ENCODE peak calls at places on chromosomes 16 and 17, in nine cellular contexts. O is effector memory CD4-positive, alpha-beta T cell; G is kidney epithelial cell; N is NCI-H460; C is glomerular endothelial cell; L is HCT116; B is cerebellum; Y is occipital lobe; D is CD8-positive, alpha-beta T cell. W is an unnamed sample.

GRCh38 chr16:7601100-7601499 is 268.5 kb downstream of the RBFOX1 start:
- DNase-seq in O (no peak), G (no peak), N (no peak), C (no peak), L (no peak), B (no peak), Y (no peak), D (no peak), W (no peak)

GRCh38 chr16:81945665-81946064 is 65.6 kb downstream of the SDR42E1 start:
- DNase-seq in O (no peak), G (no peak), N (no peak), C (no peak), L (no peak), B (no peak), Y (no peak), D (no peak), W (no peak)

GRCh38 chr16:27431773-27432599 is 30.0 kb downstream of the IL21R start:
- DNase-seq in O (no peak), G (no peak), N (no peak), C (no peak), L (no peak), B (no peak), Y (no peak), D (no peak), W (no peak)

GRCh38 chr16:72938426-72939164 is 109.3 kb downstream of the ZFHX3 start:
- DNase-seq in O (no peak), G (no peak), N (no peak), C (no peak), L (no peak), B (no peak), Y (peak), D (no peak), W (no peak)

GRCh38 chr17:7186241-7186640 is 7.1 kb upstream of the ASGR1 start:
- DNase-seq in O (no peak), G (no peak), N (no peak), C (no peak), L (no peak), B (no peak), Y (no peak), D (no peak), W (no peak)

GRCh38 chr17:75105269-75106080 is 4.3 kb upstream of the ARMC7 start:
- DNase-seq in O (no peak), G (no peak), N (no peak), C (peak), L (no peak), B (peak), Y (no peak), D (no peak), W (no peak)

GRCh38 chr17:81294512-81295030 is 536 bp downstream of the SLC38A10 start:
- DNase-seq in O (no peak), G (no peak), N (no peak), C (no peak), L (no peak), B (no peak), Y (no peak), D (no peak), W (no peak)

GRCh38 chr16:54931757-54932660 is 1.3 kb downstream of the IRX5 start:
- DNase-seq in O (no peak), G (no peak), N (no peak), C (no peak), L (no peak), B (no peak), Y (no peak), D (no peak), W (no peak)

GRCh38 chr17:45813051-45813731 is 29.1 kb downstream of the CRHR1 start:
- DNase-seq in O (no peak), G (no peak), N (no peak), C (no peak), L (no peak), B (no peak), Y (peak), D (no peak), W (no peak)

GRCh38 chr16:24010440-24011089 is 174.8 kb downstream of the PRKCB start:
- DNase-seq in O (peak), G (peak), N (peak), C (peak), L (peak), B (peak), Y (peak), D (peak), W (peak)

GRCh38 chr17:11241611-11242226 is 706 bp downstream of the SHISA6 start:
- DNase-seq in O (no peak), G (no peak), N (no peak), C (no peak), L (no peak), B (no peak), Y (no peak), D (no peak), W (no peak)

GRCh38 chr17:52148969-52149351 is 9.6 kb downstream of the CA10 start:
- DNase-seq in O (no peak), G (no peak), N (no peak), C (no peak), L (no peak), B (peak), Y (no peak), D (no peak), W (no peak)

GRCh38 chr16:85141491-85142128 is 29.3 kb upstream of the CIBAR2 start:
- DNase-seq in O (no peak), G (no peak), N (no peak), C (no peak), L (no peak), B (no peak), Y (no peak), D (no peak), W (no peak)

GRCh38 chr17:7139400-7139799 is 24.8 kb upstream of the ASGR2 start:
- DNase-seq in O (no peak), G (no peak), N (no peak), C (no peak), L (no peak), B (no peak), Y (no peak), D (no peak), W (no peak)

GRCh38 chr17:44119798-44120197 is 3.6 kb downstream of the HDAC5 start:
- DNase-seq in O (no peak), G (no peak), N (no peak), C (no peak), L (no peak), B (no peak), Y (no peak), D (no peak), W (no peak)

GRCh38 chr17:4945176-4945943 is 3.0 kb downstream of the PFN1 start:
- DNase-seq in O (peak), G (no peak), N (peak), C (no peak), L (peak), B (no peak), Y (peak), D (no peak), W (peak)

GRCh38 chr16:65757064-65757463 is 609.4 kb upstream of the CDH5 start:
- DNase-seq in O (no peak), G (no peak), N (no peak), C (no peak), L (no peak), B (no peak), Y (no peak), D (no peak), W (no peak)

GRCh38 chr16:2842340-2843000 is 12.4 kb downstream of the ZG16B start:
- DNase-seq in O (peak), G (no peak), N (no peak), C (no peak), L (peak), B (peak), Y (no peak), D (peak), W (peak)

GRCh38 chr17:66348605-66349165 is 46.3 kb downstream of the PRKCA start:
- DNase-seq in O (no peak), G (peak), N (peak), C (peak), L (peak), B (no peak), Y (no peak), D (no peak), W (peak)

GRCh38 chr16:49049191-49049590 is 232.4 kb downstream of the CBLN1 start:
- DNase-seq in O (no peak), G (no peak), N (no peak), C (no peak), L (no peak), B (no peak), Y (no peak), D (no peak), W (no peak)

GRCh38 chr17:33481652-33482051 is 188.6 kb upstream of the ASIC2 start:
- DNase-seq in O (no peak), G (no peak), N (no peak), C (no peak), L (no peak), B (no peak), Y (no peak), D (no peak), W (no peak)

GRCh38 chr17:17156511-17156910 is 49.6 kb downstream of the PLD6 start:
- DNase-seq in O (no peak), G (no peak), N (no peak), C (no peak), L (no peak), B (no peak), Y (no peak), D (no peak), W (no peak)

GRCh38 chr17:11757796-11758195 is 159.5 kb downstream of the DNAH9 start:
- DNase-seq in O (no peak), G (no peak), N (no peak), C (no peak), L (no peak), B (no peak), Y (no peak), D (no peak), W (no peak)

GRCh38 chr17:19010729-19011505 is 6.4 kb upstream of the FAM83G start:
- DNase-seq in O (no peak), G (no peak), N (no peak), C (no peak), L (no peak), B (no peak), Y (no peak), D (no peak), W (no peak)

GRCh38 chr17:57277923-57278604 is 21.7 kb downstream of the MSI2 start:
- DNase-seq in O (no peak), G (no peak), N (no peak), C (no peak), L (no peak), B (no peak), Y (no peak), D (no peak), W (no peak)

GRCh38 chr17:79777844-79778503 is at the start of gene CBX2:
- DNase-seq in O (peak), G (no peak), N (peak), C (no peak), L (peak), B (peak), Y (peak), D (peak), W (peak)

GRCh38 chr16:71562552-71562951 is 14.3 kb downstream of the TAT start:
- DNase-seq in O (no peak), G (no peak), N (no peak), C (no peak), L (no peak), B (no peak), Y (no peak), D (no peak), W (no peak)

GRCh38 chr16:74605746-74606520 is 981 bp downstream of the GLG1 start:
- DNase-seq in O (no peak), G (no peak), N (no peak), C (no peak), L (no peak), B (peak), Y (no peak), D (no peak), W (no peak)

GRCh38 chr16:4327782-4328579 is 12.1 kb downstream of the GLIS2 start:
- DNase-seq in O (peak), G (no peak), N (no peak), C (no peak), L (no peak), B (peak), Y (peak), D (peak), W (no peak)

GRCh38 chr17:82103588-82104451 is 5.8 kb upstream of the FASN start:
- DNase-seq in O (no peak), G (no peak), N (no peak), C (no peak), L (no peak), B (peak), Y (no peak), D (no peak), W (no peak)

GRCh38 chr16:10039220-10040096 is 142.8 kb downstream of the GRIN2A start:
- DNase-seq in O (no peak), G (no peak), N (no peak), C (no peak), L (no peak), B (peak), Y (peak), D (no peak), W (no peak)

GRCh38 chr16:78072275-78072674 is 27.2 kb upstream of the WWOX start:
- DNase-seq in O (no peak), G (no peak), N (no peak), C (no peak), L (no peak), B (no peak), Y (no peak), D (no peak), W (no peak)

GRCh38 chr17:64066709-64067108 is 46.3 kb upstream of the ICAM2 start:
- DNase-seq in O (peak), G (no peak), N (no peak), C (no peak), L (no peak), B (no peak), Y (no peak), D (peak), W (peak)

GRCh38 chr16:57863434-57864160 is 61.3 kb upstream of the KIFC3 start:
- DNase-seq in O (no peak), G (no peak), N (peak), C (peak), L (peak), B (peak), Y (peak), D (no peak), W (no peak)

GRCh38 chr16:27446721-27447120 is 44.7 kb downstream of the IL21R start:
- DNase-seq in O (peak), G (no peak), N (no peak), C (no peak), L (no peak), B (no peak), Y (no peak), D (peak), W (peak)

GRCh38 chr16:29989111-29989858 is 6.1 kb downstream of the HIRIP3 start:
- DNase-seq in O (no peak), G (no peak), N (no peak), C (no peak), L (no peak), B (no peak), Y (no peak), D (no peak), W (no peak)

GRCh38 chr17:28494445-28495188 is 11.5 kb upstream of the FOXN1 start:
- DNase-seq in O (peak), G (no peak), N (peak), C (peak), L (peak), B (peak), Y (peak), D (peak), W (peak)

W was measured in T-helper 1 cell.